ENCODE peak calls at places on chromosomes 1 and 21, in nine cellular contexts. One of them, this sample, is unnamed.
A peak's percentile ranks its signal among the peaks of the same experiment; 100 is the strongest.

GRCh38 chr1:88646852-88647645 is 37.0 kb upstream of the PKN2 start:
- DNase-seq in sigmoid colon: no peak
- DNase-seq in heart left ventricle: no peak
- DNase-seq in IMR-90: no peak
- DNase-seq in uterus: no peak
- DNase-seq in esophagus squamous epithelium: no peak
- DNase-seq in stomach: no peak
- DNase-seq in GM12892: no peak
- DNase-seq in H54: no peak
- DNase-seq in this sample: peak; percentile 54

GRCh38 chr1:53281180-53281579 is 42.9 kb upstream of the MAGOH start:
- DNase-seq in sigmoid colon: no peak
- DNase-seq in heart left ventricle: no peak
- DNase-seq in IMR-90: no peak
- DNase-seq in uterus: no peak
- DNase-seq in esophagus squamous epithelium: no peak
- DNase-seq in stomach: no peak
- DNase-seq in GM12892: no peak
- DNase-seq in H54: no peak
- DNase-seq in this sample: no peak

GRCh38 chr1:11157867-11158266 is 31.3 kb upstream of the ANGPTL7 start:
- DNase-seq in sigmoid colon: peak; percentile 85
- DNase-seq in heart left ventricle: peak; percentile 30
- DNase-seq in IMR-90: peak; percentile 54
- DNase-seq in uterus: peak; percentile 74
- DNase-seq in esophagus squamous epithelium: no peak
- DNase-seq in stomach: no peak
- DNase-seq in GM12892: no peak
- DNase-seq in H54: no peak
- DNase-seq in this sample: no peak

GRCh38 chr1:241688940-241689368 is 36.9 kb downstream of the WDR64 start:
- DNase-seq in sigmoid colon: no peak
- DNase-seq in heart left ventricle: no peak
- DNase-seq in IMR-90: peak; percentile 26
- DNase-seq in uterus: no peak
- DNase-seq in esophagus squamous epithelium: no peak
- DNase-seq in stomach: no peak
- DNase-seq in GM12892: no peak
- DNase-seq in H54: no peak
- DNase-seq in this sample: no peak

GRCh38 chr1:100354971-100355394 is 2.7 kb downstream of the CDC14A start:
- DNase-seq in sigmoid colon: no peak
- DNase-seq in heart left ventricle: no peak
- DNase-seq in IMR-90: peak; percentile 66
- DNase-seq in uterus: no peak
- DNase-seq in esophagus squamous epithelium: no peak
- DNase-seq in stomach: peak; percentile 54
- DNase-seq in GM12892: no peak
- DNase-seq in H54: peak; percentile 12
- DNase-seq in this sample: peak; percentile 20

GRCh38 chr1:41994195-41994894 is 75.6 kb upstream of the HIVEP3 start:
- DNase-seq in sigmoid colon: no peak
- DNase-seq in heart left ventricle: no peak
- DNase-seq in IMR-90: no peak
- DNase-seq in uterus: no peak
- DNase-seq in esophagus squamous epithelium: no peak
- DNase-seq in stomach: no peak
- DNase-seq in GM12892: no peak
- DNase-seq in H54: no peak
- DNase-seq in this sample: no peak

GRCh38 chr1:172916126-172916525 is 134.6 kb downstream of the TNFSF18 start:
- DNase-seq in sigmoid colon: no peak
- DNase-seq in heart left ventricle: no peak
- DNase-seq in IMR-90: peak; percentile 49
- DNase-seq in uterus: no peak
- DNase-seq in esophagus squamous epithelium: no peak
- DNase-seq in stomach: no peak
- DNase-seq in GM12892: no peak
- DNase-seq in H54: no peak
- DNase-seq in this sample: no peak

GRCh38 chr1:155250246-155250632 is 5.0 kb downstream of the ENTREP3 start:
- DNase-seq in sigmoid colon: no peak
- DNase-seq in heart left ventricle: no peak
- DNase-seq in IMR-90: no peak
- DNase-seq in uterus: no peak
- DNase-seq in esophagus squamous epithelium: no peak
- DNase-seq in stomach: no peak
- DNase-seq in GM12892: no peak
- DNase-seq in H54: no peak
- DNase-seq in this sample: no peak

GRCh38 chr1:187491082-187491720 is 662.5 kb downstream of the PLA2G4A start:
- DNase-seq in sigmoid colon: no peak
- DNase-seq in heart left ventricle: no peak
- DNase-seq in IMR-90: peak; percentile 98
- DNase-seq in uterus: no peak
- DNase-seq in esophagus squamous epithelium: no peak
- DNase-seq in stomach: no peak
- DNase-seq in GM12892: no peak
- DNase-seq in H54: no peak
- DNase-seq in this sample: no peak

GRCh38 chr1:10617318-10617717 is 142.6 kb downstream of the PEX14 start:
- DNase-seq in sigmoid colon: no peak
- DNase-seq in heart left ventricle: no peak
- DNase-seq in IMR-90: no peak
- DNase-seq in uterus: peak; percentile 7
- DNase-seq in esophagus squamous epithelium: no peak
- DNase-seq in stomach: no peak
- DNase-seq in GM12892: no peak
- DNase-seq in H54: no peak
- DNase-seq in this sample: no peak

GRCh38 chr1:106224426-106224825 is 832.0 kb upstream of the PRMT6 start:
- DNase-seq in sigmoid colon: no peak
- DNase-seq in heart left ventricle: no peak
- DNase-seq in IMR-90: no peak
- DNase-seq in uterus: no peak
- DNase-seq in esophagus squamous epithelium: no peak
- DNase-seq in stomach: no peak
- DNase-seq in GM12892: no peak
- DNase-seq in H54: no peak
- DNase-seq in this sample: no peak

GRCh38 chr21:27572681-27573080 is 605.8 kb upstream of the ADAMTS5 start:
- DNase-seq in sigmoid colon: no peak
- DNase-seq in heart left ventricle: no peak
- DNase-seq in IMR-90: peak; percentile 90
- DNase-seq in uterus: no peak
- DNase-seq in esophagus squamous epithelium: no peak
- DNase-seq in stomach: no peak
- DNase-seq in GM12892: no peak
- DNase-seq in H54: no peak
- DNase-seq in this sample: no peak

GRCh38 chr1:81547261-81547911 is 253.3 kb upstream of the ADGRL2 start:
- DNase-seq in sigmoid colon: no peak
- DNase-seq in heart left ventricle: no peak
- DNase-seq in IMR-90: no peak
- DNase-seq in uterus: no peak
- DNase-seq in esophagus squamous epithelium: no peak
- DNase-seq in stomach: no peak
- DNase-seq in GM12892: no peak
- DNase-seq in H54: no peak
- DNase-seq in this sample: no peak

GRCh38 chr1:94745742-94746141 is 74.4 kb upstream of the SLC44A3 start:
- DNase-seq in sigmoid colon: no peak
- DNase-seq in heart left ventricle: no peak
- DNase-seq in IMR-90: no peak
- DNase-seq in uterus: no peak
- DNase-seq in esophagus squamous epithelium: no peak
- DNase-seq in stomach: peak; percentile 36
- DNase-seq in GM12892: no peak
- DNase-seq in H54: no peak
- DNase-seq in this sample: no peak

GRCh38 chr1:230292739-230293720 is 133.1 kb downstream of the PGBD5 start:
- DNase-seq in sigmoid colon: peak; percentile 59
- DNase-seq in heart left ventricle: no peak
- DNase-seq in IMR-90: no peak
- DNase-seq in uterus: no peak
- DNase-seq in esophagus squamous epithelium: no peak
- DNase-seq in stomach: no peak
- DNase-seq in GM12892: no peak
- DNase-seq in H54: no peak
- DNase-seq in this sample: no peak

DNA sequence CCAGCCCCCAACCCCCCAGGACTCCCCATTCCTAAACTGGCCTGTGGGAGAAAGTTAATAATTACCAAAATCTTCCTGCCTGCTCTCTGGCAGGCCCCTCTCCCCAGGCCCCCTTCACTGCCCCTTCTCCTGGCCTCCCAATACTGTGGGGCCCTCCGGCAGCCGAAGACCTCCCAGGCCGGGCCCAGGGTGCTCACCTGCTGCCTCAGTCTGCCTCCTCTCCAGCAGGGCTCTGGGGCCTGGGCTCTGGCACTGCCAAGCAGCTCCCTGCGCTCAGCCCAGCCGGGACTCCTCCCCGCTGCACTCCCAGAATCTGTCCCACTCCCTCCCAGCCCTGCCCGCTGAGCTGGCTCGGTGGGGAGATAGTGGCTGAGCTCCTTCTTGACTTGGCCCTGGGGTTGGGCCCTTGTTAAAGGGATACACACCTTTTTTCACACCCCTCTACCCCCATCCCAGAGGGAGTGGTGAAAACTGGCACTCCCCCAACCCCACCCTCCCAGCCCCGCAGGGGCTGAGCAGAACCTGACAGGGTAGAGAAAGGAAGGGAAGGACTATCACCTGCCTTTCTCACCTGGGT is at the start of gene S100A16:
- DNase-seq in sigmoid colon: peak; percentile 93
- DNase-seq in heart left ventricle: peak; percentile 89
- DNase-seq in IMR-90: peak; percentile 61
- DNase-seq in uterus: peak; percentile 81
- DNase-seq in esophagus squamous epithelium: no peak
- DNase-seq in stomach: peak; percentile 89
- DNase-seq in GM12892: no peak
- DNase-seq in H54: peak; percentile 61
- DNase-seq in this sample: peak; percentile 20
- TF ChIP-seq POLR2A in sigmoid colon: peak; percentile 76
- TF ChIP-seq POLR2A in heart left ventricle: no peak
- TF ChIP-seq POLR2A in IMR-90: peak; percentile 75
- TF ChIP-seq POLR2A in uterus: peak; percentile 51
- TF ChIP-seq POLR2A in esophagus squamous epithelium: no peak
- TF ChIP-seq POLR2A in stomach: no peak
- TF ChIP-seq POLR2A in GM12892: no peak
- TF ChIP-seq POLR2A in H54: peak; percentile 91
- TF ChIP-seq POLR2A in this sample: no peak

DNA sequence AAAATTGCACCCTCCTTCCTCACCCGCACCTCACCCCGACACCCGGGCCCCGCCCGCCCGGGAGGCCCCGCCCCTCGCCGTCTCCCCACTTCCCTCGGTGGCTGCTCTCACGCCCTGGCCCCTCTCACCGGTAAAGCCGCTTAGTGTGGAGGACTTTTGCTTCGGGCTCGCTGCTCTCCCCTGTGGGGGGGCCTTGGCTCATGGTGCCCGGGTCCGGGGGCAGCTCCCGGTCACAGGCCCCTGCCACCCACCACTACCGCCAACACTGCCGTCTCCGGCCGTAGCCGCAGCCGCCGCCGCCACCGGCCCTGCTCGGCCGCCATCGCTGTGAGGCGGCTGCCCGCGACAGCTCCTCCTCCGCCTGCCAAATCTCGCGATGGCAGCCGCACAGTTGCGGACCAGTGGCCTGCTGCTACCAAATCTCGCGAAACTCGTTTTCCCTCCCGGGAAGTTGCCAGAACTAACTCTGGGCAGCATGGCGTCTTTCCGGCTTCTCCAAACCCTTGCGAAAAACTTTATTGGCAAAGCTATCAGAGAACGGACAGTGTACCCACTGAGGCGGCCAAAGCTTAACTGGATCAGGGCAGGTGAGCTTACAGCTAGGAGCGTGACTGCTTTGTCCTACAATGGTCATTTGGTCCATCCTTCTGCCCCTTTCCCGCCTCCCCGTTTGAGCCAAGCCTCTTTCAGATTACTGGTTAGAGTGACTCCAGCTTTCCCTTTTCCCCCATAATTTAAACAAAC is at the start of gene SMG5:
- DNase-seq in sigmoid colon: peak; percentile 99
- DNase-seq in heart left ventricle: peak; percentile 98
- DNase-seq in IMR-90: peak; percentile 99
- DNase-seq in uterus: peak; percentile 97
- DNase-seq in esophagus squamous epithelium: peak; percentile 68
- DNase-seq in stomach: peak; percentile 96
- DNase-seq in GM12892: peak; percentile 85
- DNase-seq in H54: peak; percentile 98
- DNase-seq in this sample: peak; percentile 99
- TF ChIP-seq POLR2A in sigmoid colon: peak; percentile 61
- TF ChIP-seq POLR2A in heart left ventricle: peak; percentile 59
- TF ChIP-seq POLR2A in IMR-90: peak; percentile 97
- TF ChIP-seq POLR2A in uterus: peak; percentile 52
- TF ChIP-seq POLR2A in esophagus squamous epithelium: no peak
- TF ChIP-seq POLR2A in stomach: no peak
- TF ChIP-seq POLR2A in GM12892: peak; percentile 98
- TF ChIP-seq POLR2A in H54: peak; percentile 99
- TF ChIP-seq POLR2A in this sample: peak; percentile 96

GRCh38 chr1:161238039-161238473 is at the start of gene NR1I3:
- DNase-seq in sigmoid colon: no peak
- DNase-seq in heart left ventricle: no peak
- DNase-seq in IMR-90: no peak
- DNase-seq in uterus: no peak
- DNase-seq in esophagus squamous epithelium: no peak
- DNase-seq in stomach: no peak
- DNase-seq in GM12892: no peak
- DNase-seq in H54: no peak
- DNase-seq in this sample: no peak
- TF ChIP-seq POLR2A in sigmoid colon: no peak
- TF ChIP-seq POLR2A in heart left ventricle: no peak
- TF ChIP-seq POLR2A in IMR-90: no peak
- TF ChIP-seq POLR2A in uterus: no peak
- TF ChIP-seq POLR2A in esophagus squamous epithelium: no peak
- TF ChIP-seq POLR2A in stomach: no peak
- TF ChIP-seq POLR2A in GM12892: no peak
- TF ChIP-seq POLR2A in H54: no peak
- TF ChIP-seq POLR2A in this sample: no peak

DNA sequence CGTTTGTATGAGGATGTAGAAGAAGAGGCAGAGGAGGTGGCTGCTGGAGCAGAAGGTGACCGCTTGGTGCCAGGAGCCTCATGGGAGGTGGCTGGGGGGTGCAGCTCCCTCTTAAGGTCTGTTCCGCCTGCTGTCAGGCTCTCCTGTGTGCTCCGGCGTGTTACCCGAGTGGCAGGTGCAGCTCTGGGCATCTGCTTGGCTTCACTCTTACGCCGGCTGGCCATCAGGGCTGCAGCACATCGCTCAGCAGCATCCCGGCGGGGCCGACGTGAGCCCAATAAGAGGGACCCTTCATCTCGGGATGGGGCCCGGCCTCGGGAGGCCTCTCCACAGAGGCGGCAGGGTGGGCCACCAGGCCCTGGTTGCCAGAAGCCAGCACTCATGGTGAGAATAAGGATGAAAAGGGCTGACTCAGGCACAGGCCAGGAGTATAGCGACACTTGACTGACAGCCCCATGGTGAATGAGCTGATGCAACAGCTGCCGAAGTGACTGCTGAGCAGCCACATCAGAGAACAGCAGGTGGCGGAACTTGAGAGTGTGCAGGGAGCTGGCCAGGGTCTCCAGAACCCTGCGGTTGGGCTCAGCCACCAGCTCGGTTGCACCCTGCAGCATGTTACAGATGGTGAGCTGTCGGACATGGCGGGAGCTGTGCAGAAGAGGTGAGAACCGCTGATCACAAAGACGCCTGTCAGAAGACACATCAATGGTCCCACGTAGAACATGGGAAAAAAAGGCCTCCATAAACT is 17.5 kb downstream of the LRRC41 start:
- DNase-seq in sigmoid colon: no peak
- DNase-seq in heart left ventricle: no peak
- DNase-seq in IMR-90: no peak
- DNase-seq in uterus: no peak
- DNase-seq in esophagus squamous epithelium: no peak
- DNase-seq in stomach: no peak
- DNase-seq in GM12892: no peak
- DNase-seq in H54: no peak
- DNase-seq in this sample: peak; percentile 38
- TF ChIP-seq POLR2A in sigmoid colon: no peak
- TF ChIP-seq POLR2A in heart left ventricle: no peak
- TF ChIP-seq POLR2A in IMR-90: no peak
- TF ChIP-seq POLR2A in uterus: no peak
- TF ChIP-seq POLR2A in esophagus squamous epithelium: no peak
- TF ChIP-seq POLR2A in stomach: no peak
- TF ChIP-seq POLR2A in GM12892: peak; percentile 13
- TF ChIP-seq POLR2A in H54: no peak
- TF ChIP-seq POLR2A in this sample: no peak

This sample was measured in erythroblast.